ENCODE peak calls at places on chromosomes 5 and 9, in six cellular contexts. V is astrocyte of the hippocampus; O is lower lobe of right lung; A is stimulated activated CD8-positive, alpha-beta memory T cell treated with anti-CD3 and anti-CD28 coated beads, Interleukin-4, amount 100 ng/mL, for 24 hours; Q is right atrium auricular region; C is NCI-H2171 treated with DMSO at 0.1 percent for 48 hours. B is an unnamed sample.
A peak's percentile ranks its signal among the peaks of the same experiment; 100 is the strongest.

GRCh38 chr5:181133610-181134231 is 2.8 kb upstream of the OR2V1 start:
- DNase-seq in O (peak; percentile 64), Q (peak; percentile 77), A (no peak), C (no peak), V (peak; percentile 42), B (no peak)

GRCh38 chr9:136577941-136578619 is 32.2 kb upstream of the NOTCH1 start:
- DNase-seq in C (no peak), A (no peak), V (no peak), O (no peak), Q (no peak), B (no peak)

GRCh38 chr9:8855046-8855445 is 1055.5 kb upstream of the DMAC1 start:
- DNase-seq in Q (no peak), O (no peak), V (peak; percentile 58), C (peak; percentile 48), A (no peak), B (no peak)

GRCh38 chr5:181186902-181187499 is 18.0 kb downstream of the TRIM7 start:
- DNase-seq in O (peak; percentile 21), Q (no peak), A (no peak), C (no peak), V (no peak), B (no peak)

GRCh38 chr9:123081824-123082223 is 48.4 kb downstream of the GPR21 start:
- DNase-seq in Q (no peak), O (no peak), A (no peak), V (peak; percentile 70), C (peak; percentile 64), B (peak; percentile 4)

GRCh38 chr5:19739691-19740090 is 248.3 kb downstream of the CDH18 start:
- DNase-seq in O (no peak), V (no peak), C (peak; percentile 96), Q (no peak), A (no peak), B (no peak)

GRCh38 chr5:103434057-103434456 is 128.5 kb downstream of the NUDT12 start:
- DNase-seq in O (no peak), V (no peak), Q (no peak), A (no peak), C (no peak), B (no peak)

GRCh38 chr5:78621269-78621871 is 27.2 kb downstream of the LHFPL2 start:
- DNase-seq in O (no peak), C (peak; percentile 3), Q (no peak), V (no peak), A (no peak), B (no peak)

GRCh38 chr5:139468421-139468931 is 2.3 kb upstream of the SMIM33 start:
- DNase-seq in C (no peak), O (peak; percentile 77), A (no peak), V (no peak), Q (no peak), B (no peak)

GRCh38 chr5:160390787-160391696 is 8.8 kb downstream of the FAM200C start:
- DNase-seq in A (no peak), Q (no peak), C (peak; percentile 2), O (no peak), V (peak; percentile 33), B (no peak)

GRCh38 chr5:100623719-100624118 is 88.5 kb downstream of the FAM174A start:
- DNase-seq in O (no peak), C (no peak), Q (no peak), V (peak; percentile 53), A (no peak), B (no peak)

GRCh38 chr5:93831449-93831848 is 90.0 kb upstream of the POU5F2 start:
- DNase-seq in A (no peak), Q (no peak), V (peak; percentile 63), C (no peak), O (no peak), B (no peak)

GRCh38 chr9:34145165-34145564 is 18.7 kb upstream of the DCAF12 start:
- DNase-seq in V (peak; percentile 57), Q (no peak), C (no peak), A (no peak), O (no peak), B (no peak)

GRCh38 chr9:97525451-97525850 is 24.0 kb downstream of the TMOD1 start:
- DNase-seq in Q (no peak), A (no peak), C (peak; percentile 66), V (no peak), O (no peak), B (no peak)

GRCh38 chr5:10628601-10629000 is 64.7 kb downstream of the ANKRD33B start:
- DNase-seq in O (no peak), C (no peak), V (no peak), A (no peak), Q (no peak), B (no peak)

GRCh38 chr9:19698960-19699359 is 89.9 kb downstream of the SLC24A2 start:
- DNase-seq in O (no peak), V (no peak), Q (no peak), A (no peak), C (no peak), B (no peak)

GRCh38 chr5:148956632-148957385 is 106.1 kb downstream of the SH3TC2 start:
- DNase-seq in Q (no peak), C (no peak), O (no peak), A (no peak), V (no peak), B (no peak)

GRCh38 chr5:96861044-96861443 is 15.3 kb upstream of the ERAP2 start:
- DNase-seq in Q (no peak), V (no peak), C (peak; percentile 86), A (no peak), O (no peak), B (no peak)

GRCh38 chr9:37464426-37465248 is 613 bp downstream of the ZBTB5 start:
- DNase-seq in Q (peak; percentile 82), V (peak; percentile 91), C (peak; percentile 92), O (peak; percentile 89), A (no peak), B (peak; percentile 90)